ENCODE peak calls at places on chromosomes 1 and 21, in eight cellular contexts. One of them, this sample, is unnamed.

GRCh38 chr1:66296370-66296769 is 237.6 kb upstream of the SGIP1 start:
- DNase-seq in AG04449: no peak
- DNase-seq in Karpas-422: no peak
- DNase-seq in glomerular endothelial cell: no peak
- DNase-seq in NCI-H446 treated with DMSO at 0.1 percent for 48 hours: no peak
- DNase-seq in T-helper 2 cell: no peak
- DNase-seq in stimulated activated CD4-positive, alpha-beta T cell treated with anti-CD3 and anti-CD28 coated beads, Interleukin-4, amount 100 ng/mL, for 1 hour: no peak
- DNase-seq in AG09319: no peak
- DNase-seq in this sample: no peak

GRCh38 chr1:59593798-59594790 is 220.7 kb upstream of the HOOK1 start:
- DNase-seq in AG04449: no peak
- DNase-seq in Karpas-422: no peak
- DNase-seq in glomerular endothelial cell: no peak
- DNase-seq in NCI-H446 treated with DMSO at 0.1 percent for 48 hours: no peak
- DNase-seq in T-helper 2 cell: no peak
- DNase-seq in stimulated activated CD4-positive, alpha-beta T cell treated with anti-CD3 and anti-CD28 coated beads, Interleukin-4, amount 100 ng/mL, for 1 hour: no peak
- DNase-seq in AG09319: no peak
- DNase-seq in this sample: no peak

GRCh38 chr21:42663860-42664535 is 10.6 kb downstream of the PDE9A start:
- DNase-seq in AG04449: no peak
- DNase-seq in Karpas-422: no peak
- DNase-seq in glomerular endothelial cell: no peak
- DNase-seq in NCI-H446 treated with DMSO at 0.1 percent for 48 hours: peak
- DNase-seq in T-helper 2 cell: no peak
- DNase-seq in stimulated activated CD4-positive, alpha-beta T cell treated with anti-CD3 and anti-CD28 coated beads, Interleukin-4, amount 100 ng/mL, for 1 hour: no peak
- DNase-seq in AG09319: no peak
- DNase-seq in this sample: no peak

GRCh38 chr1:218426343-218426657 is 81.2 kb downstream of the TGFB2 start:
- DNase-seq in AG04449: no peak
- DNase-seq in Karpas-422: no peak
- DNase-seq in glomerular endothelial cell: no peak
- DNase-seq in NCI-H446 treated with DMSO at 0.1 percent for 48 hours: no peak
- DNase-seq in T-helper 2 cell: no peak
- DNase-seq in stimulated activated CD4-positive, alpha-beta T cell treated with anti-CD3 and anti-CD28 coated beads, Interleukin-4, amount 100 ng/mL, for 1 hour: no peak
- DNase-seq in AG09319: no peak
- DNase-seq in this sample: no peak

GRCh38 chr1:173884701-173885100 is 16.5 kb downstream of the ZBTB37 start:
- DNase-seq in AG04449: no peak
- DNase-seq in Karpas-422: no peak
- DNase-seq in glomerular endothelial cell: no peak
- DNase-seq in NCI-H446 treated with DMSO at 0.1 percent for 48 hours: no peak
- DNase-seq in T-helper 2 cell: no peak
- DNase-seq in stimulated activated CD4-positive, alpha-beta T cell treated with anti-CD3 and anti-CD28 coated beads, Interleukin-4, amount 100 ng/mL, for 1 hour: no peak
- DNase-seq in AG09319: no peak
- DNase-seq in this sample: no peak

GRCh38 chr1:18893120-18893519 is 9.2 kb downstream of the ALDH4A1 start:
- DNase-seq in AG04449: no peak
- DNase-seq in Karpas-422: no peak
- DNase-seq in glomerular endothelial cell: no peak
- DNase-seq in NCI-H446 treated with DMSO at 0.1 percent for 48 hours: no peak
- DNase-seq in T-helper 2 cell: no peak
- DNase-seq in stimulated activated CD4-positive, alpha-beta T cell treated with anti-CD3 and anti-CD28 coated beads, Interleukin-4, amount 100 ng/mL, for 1 hour: no peak
- DNase-seq in AG09319: no peak
- DNase-seq in this sample: no peak

GRCh38 chr21:31660134-31660565 is 657 bp downstream of the SOD1 start:
- DNase-seq in AG04449: no peak
- DNase-seq in Karpas-422: peak
- DNase-seq in glomerular endothelial cell: no peak
- DNase-seq in NCI-H446 treated with DMSO at 0.1 percent for 48 hours: no peak
- DNase-seq in T-helper 2 cell: peak
- DNase-seq in stimulated activated CD4-positive, alpha-beta T cell treated with anti-CD3 and anti-CD28 coated beads, Interleukin-4, amount 100 ng/mL, for 1 hour: no peak
- DNase-seq in AG09319: no peak
- DNase-seq in this sample: no peak

GRCh38 chr1:41469706-41470105 is 14.8 kb downstream of the EDN2 start:
- DNase-seq in AG04449: no peak
- DNase-seq in Karpas-422: peak
- DNase-seq in glomerular endothelial cell: no peak
- DNase-seq in NCI-H446 treated with DMSO at 0.1 percent for 48 hours: no peak
- DNase-seq in T-helper 2 cell: no peak
- DNase-seq in stimulated activated CD4-positive, alpha-beta T cell treated with anti-CD3 and anti-CD28 coated beads, Interleukin-4, amount 100 ng/mL, for 1 hour: no peak
- DNase-seq in AG09319: no peak
- DNase-seq in this sample: no peak

GRCh38 chr1:63651110-63651776 is 58.0 kb downstream of the PGM1 start:
- DNase-seq in AG04449: no peak
- DNase-seq in Karpas-422: no peak
- DNase-seq in glomerular endothelial cell: no peak
- DNase-seq in NCI-H446 treated with DMSO at 0.1 percent for 48 hours: no peak
- DNase-seq in T-helper 2 cell: peak
- DNase-seq in stimulated activated CD4-positive, alpha-beta T cell treated with anti-CD3 and anti-CD28 coated beads, Interleukin-4, amount 100 ng/mL, for 1 hour: peak
- DNase-seq in AG09319: no peak
- DNase-seq in this sample: no peak

GRCh38 chr1:159853417-159853816 is 9.0 kb downstream of the VSIG8 start:
- DNase-seq in AG04449: no peak
- DNase-seq in Karpas-422: no peak
- DNase-seq in glomerular endothelial cell: no peak
- DNase-seq in NCI-H446 treated with DMSO at 0.1 percent for 48 hours: no peak
- DNase-seq in T-helper 2 cell: no peak
- DNase-seq in stimulated activated CD4-positive, alpha-beta T cell treated with anti-CD3 and anti-CD28 coated beads, Interleukin-4, amount 100 ng/mL, for 1 hour: no peak
- DNase-seq in AG09319: no peak
- DNase-seq in this sample: no peak

GRCh38 chr1:111582016-111582415 is 37.6 kb upstream of the RAP1A start:
- DNase-seq in AG04449: no peak
- DNase-seq in Karpas-422: no peak
- DNase-seq in glomerular endothelial cell: no peak
- DNase-seq in NCI-H446 treated with DMSO at 0.1 percent for 48 hours: no peak
- DNase-seq in T-helper 2 cell: no peak
- DNase-seq in stimulated activated CD4-positive, alpha-beta T cell treated with anti-CD3 and anti-CD28 coated beads, Interleukin-4, amount 100 ng/mL, for 1 hour: no peak
- DNase-seq in AG09319: no peak
- DNase-seq in this sample: no peak

GRCh38 chr1:70440642-70441391 is 29.7 kb downstream of the CTH start:
- DNase-seq in AG04449: no peak
- DNase-seq in Karpas-422: no peak
- DNase-seq in glomerular endothelial cell: no peak
- DNase-seq in NCI-H446 treated with DMSO at 0.1 percent for 48 hours: peak
- DNase-seq in T-helper 2 cell: no peak
- DNase-seq in stimulated activated CD4-positive, alpha-beta T cell treated with anti-CD3 and anti-CD28 coated beads, Interleukin-4, amount 100 ng/mL, for 1 hour: no peak
- DNase-seq in AG09319: no peak
- DNase-seq in this sample: no peak

GRCh38 chr1:180269848-180270766 is 40.0 kb downstream of the LHX4 start:
- DNase-seq in AG04449: no peak
- DNase-seq in Karpas-422: no peak
- DNase-seq in glomerular endothelial cell: no peak
- DNase-seq in NCI-H446 treated with DMSO at 0.1 percent for 48 hours: no peak
- DNase-seq in T-helper 2 cell: no peak
- DNase-seq in stimulated activated CD4-positive, alpha-beta T cell treated with anti-CD3 and anti-CD28 coated beads, Interleukin-4, amount 100 ng/mL, for 1 hour: no peak
- DNase-seq in AG09319: no peak
- DNase-seq in this sample: no peak

GRCh38 chr1:106621853-106622252 is 434.6 kb upstream of the PRMT6 start:
- DNase-seq in AG04449: no peak
- DNase-seq in Karpas-422: no peak
- DNase-seq in glomerular endothelial cell: no peak
- DNase-seq in NCI-H446 treated with DMSO at 0.1 percent for 48 hours: peak
- DNase-seq in T-helper 2 cell: no peak
- DNase-seq in stimulated activated CD4-positive, alpha-beta T cell treated with anti-CD3 and anti-CD28 coated beads, Interleukin-4, amount 100 ng/mL, for 1 hour: no peak
- DNase-seq in AG09319: peak
- DNase-seq in this sample: no peak

GRCh38 chr21:28781602-28782274 is 210.9 kb downstream of the LTN1 start:
- DNase-seq in AG04449: no peak
- DNase-seq in Karpas-422: peak
- DNase-seq in glomerular endothelial cell: no peak
- DNase-seq in NCI-H446 treated with DMSO at 0.1 percent for 48 hours: no peak
- DNase-seq in T-helper 2 cell: peak
- DNase-seq in stimulated activated CD4-positive, alpha-beta T cell treated with anti-CD3 and anti-CD28 coated beads, Interleukin-4, amount 100 ng/mL, for 1 hour: no peak
- DNase-seq in AG09319: no peak
- DNase-seq in this sample: no peak

GRCh38 chr1:50930965-50931737 is 28.9 kb downstream of the FAF1 start:
- DNase-seq in AG04449: no peak
- DNase-seq in Karpas-422: peak
- DNase-seq in glomerular endothelial cell: no peak
- DNase-seq in NCI-H446 treated with DMSO at 0.1 percent for 48 hours: no peak
- DNase-seq in T-helper 2 cell: no peak
- DNase-seq in stimulated activated CD4-positive, alpha-beta T cell treated with anti-CD3 and anti-CD28 coated beads, Interleukin-4, amount 100 ng/mL, for 1 hour: peak
- DNase-seq in AG09319: no peak
- DNase-seq in this sample: no peak

GRCh38 chr1:40373323-40374283 is at the start of gene SMAP2:
- DNase-seq in AG04449: no peak
- DNase-seq in Karpas-422: peak
- DNase-seq in glomerular endothelial cell: no peak
- DNase-seq in NCI-H446 treated with DMSO at 0.1 percent for 48 hours: peak
- DNase-seq in T-helper 2 cell: peak
- DNase-seq in stimulated activated CD4-positive, alpha-beta T cell treated with anti-CD3 and anti-CD28 coated beads, Interleukin-4, amount 100 ng/mL, for 1 hour: peak
- DNase-seq in AG09319: peak
- DNase-seq in this sample: peak

GRCh38 chr1:23660671-23661070 is 30.9 kb upstream of the RPL11 start:
- DNase-seq in AG04449: no peak
- DNase-seq in Karpas-422: no peak
- DNase-seq in glomerular endothelial cell: no peak
- DNase-seq in NCI-H446 treated with DMSO at 0.1 percent for 48 hours: no peak
- DNase-seq in T-helper 2 cell: no peak
- DNase-seq in stimulated activated CD4-positive, alpha-beta T cell treated with anti-CD3 and anti-CD28 coated beads, Interleukin-4, amount 100 ng/mL, for 1 hour: no peak
- DNase-seq in AG09319: no peak
- DNase-seq in this sample: no peak

GRCh38 chr1:21750841-21751240 is 32.1 kb downstream of the USP48 start:
- DNase-seq in AG04449: no peak
- DNase-seq in Karpas-422: no peak
- DNase-seq in glomerular endothelial cell: no peak
- DNase-seq in NCI-H446 treated with DMSO at 0.1 percent for 48 hours: no peak
- DNase-seq in T-helper 2 cell: no peak
- DNase-seq in stimulated activated CD4-positive, alpha-beta T cell treated with anti-CD3 and anti-CD28 coated beads, Interleukin-4, amount 100 ng/mL, for 1 hour: no peak
- DNase-seq in AG09319: no peak
- DNase-seq in this sample: no peak

GRCh38 chr1:25505706-25506385 is 37.6 kb upstream of the LDLRAP1 start:
- DNase-seq in AG04449: no peak
- DNase-seq in Karpas-422: no peak
- DNase-seq in glomerular endothelial cell: no peak
- DNase-seq in NCI-H446 treated with DMSO at 0.1 percent for 48 hours: no peak
- DNase-seq in T-helper 2 cell: no peak
- DNase-seq in stimulated activated CD4-positive, alpha-beta T cell treated with anti-CD3 and anti-CD28 coated beads, Interleukin-4, amount 100 ng/mL, for 1 hour: no peak
- DNase-seq in AG09319: no peak
- DNase-seq in this sample: no peak

This sample was measured in NCI-H1048.